ENCODE peak calls at places on chromosomes 3 and 15, in four cellular contexts. D is left colon, E is GM03348, H is caudate nucleus. V is an unnamed sample.

GRCh38 chr15:82709081-82709420 is 624 bp downstream of the AP3B2 start:
- DNase-seq in D (no peak), E (no peak), H (no peak), V (no peak)

GRCh38 chr15:48858401-48858800 is 19.5 kb upstream of the EID1 start:
- DNase-seq in H (no peak), E (peak), D (no peak), V (peak)

GRCh38 chr3:47601310-47601709 is 22.6 kb upstream of the CSPG5 start:
- DNase-seq in D (no peak), H (no peak), E (no peak), V (no peak)

GRCh38 chr3:113086506-113087461 is 96.0 kb downstream of the GTPBP8 start:
- DNase-seq in H (no peak), D (no peak), E (no peak), V (no peak)

GRCh38 chr3:145899229-145899628 is 261.8 kb downstream of the PLOD2 start:
- DNase-seq in E (no peak), D (no peak), H (no peak), V (peak)

GRCh38 chr3:73580343-73580742 is 44.4 kb downstream of the PDZRN3 start:
- DNase-seq in D (no peak), H (no peak), E (peak), V (peak)

GRCh38 chr3:130242850-130243569 is 102.5 kb upstream of the COL6A5 start:
- DNase-seq in D (peak), E (no peak), H (no peak), V (peak)

GRCh38 chr3:169342652-169343051 is 320.9 kb downstream of the MECOM start:
- DNase-seq in D (no peak), H (no peak), E (no peak), V (no peak)

GRCh38 chr15:89760303-89761008 is 9.4 kb upstream of the MESP1 start:
- DNase-seq in D (peak), E (peak), H (peak), V (peak)

GRCh38 chr15:76837474-76837873 is 67.7 kb downstream of the SCAPER start:
- DNase-seq in E (no peak), H (no peak), D (no peak), V (no peak)

GRCh38 chr3:30548605-30549004 is 57.8 kb upstream of the TGFBR2 start:
- DNase-seq in E (no peak), H (no peak), D (no peak), V (no peak)

GRCh38 chr3:13016083-13016725 is 57.0 kb downstream of the IQSEC1 start:
- DNase-seq in E (no peak), H (no peak), D (peak), V (no peak)

GRCh38 chr3:142802891-142803290 is 79.1 kb downstream of the TRPC1 start:
- DNase-seq in E (no peak), D (no peak), H (no peak), V (no peak)

GRCh38 chr3:184788751-184789150 is 23.2 kb upstream of the VPS8 start:
- DNase-seq in D (no peak), H (no peak), E (peak), V (peak)

GRCh38 chr15:39365161-39365560 is 215.7 kb upstream of the THBS1 start:
- DNase-seq in H (no peak), E (peak), D (no peak), V (peak)

GRCh38 chr15:71632571-71633195 is 177.7 kb upstream of the NR2E3 start:
- DNase-seq in H (no peak), D (no peak), E (no peak), V (peak)

GRCh38 chr15:75229191-75230015 is 27.7 kb downstream of the C15orf39 start:
- DNase-seq in E (peak), H (no peak), D (no peak), V (no peak)

GRCh38 chr3:186614597-186615483 is 2.0 kb downstream of the AHSG start:
- DNase-seq in H (peak), D (peak), E (peak), V (peak)